ENCODE peak calls at places on chromosome 5, in seven cellular contexts. One of them, this sample, is unnamed.

GRCh38 chr5:154478752-154479159 is 729 bp upstream of the HAND1 start:
- DNase-seq in GDM1: no peak
- DNase-seq in GM04504: no peak
- DNase-seq in heart left ventricle: no peak
- DNase-seq in mesothelial cell of epicardium: no peak
- DNase-seq in RWPE1: no peak
- DNase-seq in esophagus squamous epithelium: no peak
- DNase-seq in this sample: no peak

GRCh38 chr5:8600843-8601242 is 731.9 kb downstream of the MTRR start:
- DNase-seq in GDM1: no peak
- DNase-seq in GM04504: no peak
- DNase-seq in heart left ventricle: no peak
- DNase-seq in RWPE1: no peak
- DNase-seq in mesothelial cell of epicardium: no peak
- DNase-seq in esophagus squamous epithelium: no peak
- DNase-seq in this sample: no peak

GRCh38 chr5:176441921-176442323 is 6.3 kb upstream of the FAF2 start:
- DNase-seq in heart left ventricle: no peak
- DNase-seq in esophagus squamous epithelium: no peak
- DNase-seq in mesothelial cell of epicardium: no peak
- DNase-seq in GM04504: no peak
- DNase-seq in GDM1: no peak
- DNase-seq in RWPE1: no peak
- DNase-seq in this sample: no peak

GRCh38 chr5:138110266-138110963 is 26.6 kb downstream of the WNT8A start:
- DNase-seq in GDM1: no peak
- DNase-seq in heart left ventricle: no peak
- DNase-seq in esophagus squamous epithelium: no peak
- DNase-seq in GM04504: no peak
- DNase-seq in mesothelial cell of epicardium: no peak
- DNase-seq in RWPE1: no peak
- DNase-seq in this sample: no peak

GRCh38 chr5:171419663-171420428 is 399 bp downstream of the FGF18 start:
- DNase-seq in GM04504: no peak
- DNase-seq in GDM1: peak
- DNase-seq in mesothelial cell of epicardium: peak
- DNase-seq in esophagus squamous epithelium: no peak
- DNase-seq in heart left ventricle: peak
- DNase-seq in RWPE1: peak
- DNase-seq in this sample: no peak

GRCh38 chr5:35852084-35852734 is 4.5 kb upstream of the IL7R start:
- DNase-seq in heart left ventricle: no peak
- DNase-seq in GDM1: no peak
- DNase-seq in mesothelial cell of epicardium: no peak
- DNase-seq in esophagus squamous epithelium: no peak
- DNase-seq in RWPE1: no peak
- DNase-seq in GM04504: no peak
- DNase-seq in this sample: no peak

GRCh38 chr5:68332546-68332945 is 117.0 kb downstream of the PIK3R1 start:
- DNase-seq in GDM1: no peak
- DNase-seq in GM04504: no peak
- DNase-seq in heart left ventricle: no peak
- DNase-seq in RWPE1: no peak
- DNase-seq in esophagus squamous epithelium: no peak
- DNase-seq in mesothelial cell of epicardium: no peak
- DNase-seq in this sample: no peak

GRCh38 chr5:132073231-132074013 is at the start of gene CSF2:
- DNase-seq in esophagus squamous epithelium: no peak
- DNase-seq in GDM1: no peak
- DNase-seq in mesothelial cell of epicardium: no peak
- DNase-seq in GM04504: no peak
- DNase-seq in heart left ventricle: no peak
- DNase-seq in RWPE1: peak
- DNase-seq in this sample: no peak

GRCh38 chr5:160213537-160213936 is 15.8 kb upstream of the FABP6 start:
- DNase-seq in RWPE1: peak
- DNase-seq in GM04504: no peak
- DNase-seq in GDM1: no peak
- DNase-seq in heart left ventricle: no peak
- DNase-seq in mesothelial cell of epicardium: no peak
- DNase-seq in esophagus squamous epithelium: no peak
- DNase-seq in this sample: no peak

GRCh38 chr5:40206030-40206429 is 473.7 kb upstream of the PTGER4 start:
- DNase-seq in RWPE1: no peak
- DNase-seq in esophagus squamous epithelium: no peak
- DNase-seq in heart left ventricle: no peak
- DNase-seq in mesothelial cell of epicardium: no peak
- DNase-seq in GM04504: no peak
- DNase-seq in GDM1: no peak
- DNase-seq in this sample: no peak

GRCh38 chr5:1221721-1222120 is 3.5 kb upstream of the SLC6A18 start:
- DNase-seq in mesothelial cell of epicardium: no peak
- DNase-seq in GM04504: no peak
- DNase-seq in heart left ventricle: no peak
- DNase-seq in esophagus squamous epithelium: no peak
- DNase-seq in RWPE1: no peak
- DNase-seq in GDM1: no peak
- DNase-seq in this sample: no peak

GRCh38 chr5:155700333-155700732 is 626.6 kb upstream of the SGCD start:
- DNase-seq in esophagus squamous epithelium: no peak
- DNase-seq in heart left ventricle: no peak
- DNase-seq in mesothelial cell of epicardium: no peak
- DNase-seq in RWPE1: no peak
- DNase-seq in GDM1: no peak
- DNase-seq in GM04504: peak
- DNase-seq in this sample: no peak

GRCh38 chr5:95221234-95221633 is 63.7 kb downstream of the MCTP1 start:
- DNase-seq in GDM1: no peak
- DNase-seq in RWPE1: no peak
- DNase-seq in GM04504: no peak
- DNase-seq in heart left ventricle: no peak
- DNase-seq in mesothelial cell of epicardium: no peak
- DNase-seq in esophagus squamous epithelium: no peak
- DNase-seq in this sample: no peak

This sample was measured in thoracic aorta.